ENCODE peak calls at places on chromosomes 1 and 21, in seven cellular contexts. Q is IMR-90, E is neuronal stem cell, C is mesenchymal stem cell, S is H9, H is H1, N is trophoblast cell. R is an unnamed sample.

GRCh38 chr1:3776231-3777030 is 3.9 kb downstream of the SMIM1 start:
- DNase-seq in Q (no peak), E (no peak), C (no peak), S (no peak), H (no peak), N (no peak), R (no peak)

GRCh38 chr1:25201006-25201405 is 31.3 kb downstream of the SYF2 start:
- DNase-seq in Q (no peak), E (no peak), C (no peak), S (no peak), H (no peak), N (no peak), R (no peak)

GRCh38 chr1:89987170-89987819 is 7.6 kb upstream of the ZNF326 start:
- DNase-seq in Q (peak), E (peak), C (peak), S (peak), H (no peak), N (peak), R (peak)

GRCh38 chr1:43008425-43009108 is 49.9 kb upstream of the SLC2A1 start:
- DNase-seq in Q (no peak), E (peak), C (peak), S (peak), H (peak), N (peak), R (peak)

GRCh38 chr1:185670187-185670627 is 64.0 kb upstream of the HMCN1 start:
- DNase-seq in Q (peak), E (no peak), C (peak), S (no peak), H (no peak), N (peak), R (peak)

GRCh38 chr1:67759692-67760029 is 73.6 kb downstream of the GNG12 start:
- DNase-seq in Q (peak), E (no peak), C (no peak), S (no peak), H (no peak), N (peak), R (no peak)

GRCh38 chr1:117541585-117541984 is 64.3 kb upstream of the TENT5C start:
- DNase-seq in Q (no peak), E (no peak), C (no peak), S (no peak), H (no peak), N (no peak), R (no peak)

GRCh38 chr1:107920999-107921398 is 44.0 kb downstream of the VAV3 start:
- DNase-seq in Q (no peak), E (no peak), C (no peak), S (no peak), H (no peak), N (no peak), R (no peak)

GRCh38 chr1:172533511-172534116 is 664 bp downstream of the SUCO start:
- DNase-seq in Q (peak), E (no peak), C (peak), S (peak), H (no peak), N (peak), R (peak)

GRCh38 chr1:55213029-55213884 is 1.9 kb downstream of the USP24 start:
- DNase-seq in Q (no peak), E (no peak), C (no peak), S (no peak), H (no peak), N (no peak), R (no peak)

GRCh38 chr1:60052634-60053033 is 20.9 kb downstream of the C1orf87 start:
- DNase-seq in Q (no peak), E (no peak), C (peak), S (no peak), H (no peak), N (no peak), R (peak)

GRCh38 chr1:20983297-20983889 is 193.3 kb downstream of the EIF4G3 start:
- DNase-seq in Q (no peak), E (no peak), C (no peak), S (no peak), H (no peak), N (no peak), R (no peak)

GRCh38 chr1:173269490-173270230 is 62.5 kb upstream of the TNFSF4 start:
- DNase-seq in Q (peak), E (no peak), C (peak), S (no peak), H (no peak), N (peak), R (peak)

GRCh38 chr1:153466908-153467307 is 6.5 kb upstream of the S100A7 start:
- DNase-seq in Q (peak), E (no peak), C (no peak), S (no peak), H (no peak), N (no peak), R (no peak)

GRCh38 chr21:42570362-42570761 is 56.7 kb downstream of the SLC37A1 start:
- DNase-seq in Q (no peak), E (no peak), C (no peak), S (no peak), H (no peak), N (no peak), R (no peak)

GRCh38 chr1:31627930-31628421 is 10.5 kb downstream of the HCRTR1 start:
- DNase-seq in Q (no peak), E (no peak), C (no peak), S (no peak), H (no peak), N (peak), R (no peak)

GRCh38 chr1:158155673-158156072 is 25.0 kb upstream of the CD1D start:
- DNase-seq in Q (no peak), E (no peak), C (no peak), S (no peak), H (no peak), N (no peak), R (no peak)

GRCh38 chr1:16006552-16007485 is 2.8 kb downstream of the SRARP start:
- DNase-seq in Q (peak), E (no peak), C (no peak), S (peak), H (no peak), N (no peak), R (peak)

GRCh38 chr1:150813028-150813707 is 5.1 kb upstream of the CTSK start:
- DNase-seq in Q (peak), E (no peak), C (peak), S (peak), H (peak), N (peak), R (peak)

GRCh38 chr1:234731371-234732085 is 121.5 kb upstream of the IRF2BP2 start:
- DNase-seq in Q (peak), E (no peak), C (peak), S (no peak), H (no peak), N (peak), R (no peak)

GRCh38 chr21:20570824-20571232 is 427.4 kb upstream of the NCAM2 start:
- DNase-seq in Q (no peak), E (peak), C (peak), S (peak), H (peak), N (no peak), R (peak)

GRCh38 chr1:40849801-40850592 is 12.2 kb downstream of the CITED4 start:
- DNase-seq in Q (peak), E (peak), C (peak), S (peak), H (no peak), N (peak), R (peak)

GRCh38 chr1:43932786-43933385 is 715 bp upstream of the ARTN start:
- DNase-seq in Q (peak), E (no peak), C (peak), S (no peak), H (no peak), N (peak), R (peak)

GRCh38 chr1:222461941-222462340 is 86.0 kb downstream of the HHIPL2 start:
- DNase-seq in Q (no peak), E (no peak), C (peak), S (no peak), H (no peak), N (no peak), R (no peak)

GRCh38 chr1:88935522-88936222 is 44.3 kb upstream of the GTF2B start:
- DNase-seq in Q (peak), E (peak), C (peak), S (no peak), H (no peak), N (peak), R (peak)

GRCh38 chr1:118944133-118944532 is 44.0 kb downstream of the TBX15 start:
- DNase-seq in Q (no peak), E (no peak), C (no peak), S (no peak), H (no peak), N (peak), R (no peak)

GRCh38 chr1:56513095-56513494 is 66.3 kb downstream of the PLPP3 start:
- DNase-seq in Q (no peak), E (no peak), C (no peak), S (no peak), H (no peak), N (no peak), R (peak)

GRCh38 chr1:54528613-54529012 is 19.4 kb upstream of the ACOT11 start:
- DNase-seq in Q (no peak), E (no peak), C (no peak), S (no peak), H (no peak), N (no peak), R (no peak)

GRCh38 chr1:89978763-89979162 is 16.1 kb upstream of the ZNF326 start:
- DNase-seq in Q (peak), E (no peak), C (peak), S (no peak), H (no peak), N (no peak), R (no peak)

GRCh38 chr1:111191496-111191895 is 8.9 kb downstream of the DENND2D start:
- DNase-seq in Q (peak), E (no peak), C (peak), S (no peak), H (no peak), N (peak), R (no peak)

GRCh38 chr1:88910401-88910800 is 19.0 kb upstream of the GTF2B start:
- DNase-seq in Q (no peak), E (no peak), C (no peak), S (no peak), H (no peak), N (no peak), R (no peak)

GRCh38 chr21:27477321-27477720 is 510.4 kb upstream of the ADAMTS5 start:
- DNase-seq in Q (peak), E (no peak), C (no peak), S (no peak), H (no peak), N (no peak), R (no peak)

GRCh38 chr1:69648486-69648885 is 80.8 kb downstream of the LRRC7 start:
- DNase-seq in Q (peak), E (no peak), C (peak), S (no peak), H (no peak), N (no peak), R (peak)

GRCh38 chr1:26289158-26290059 is 9.5 kb downstream of the SH3BGRL3 start:
- DNase-seq in Q (no peak), E (no peak), C (no peak), S (no peak), H (no peak), N (no peak), R (no peak)

GRCh38 chr1:227429447-227430359 is 111.4 kb upstream of the CDC42BPA start:
- DNase-seq in Q (peak), E (no peak), C (peak), S (no peak), H (no peak), N (peak), R (no peak)

GRCh38 chr1:2113620-2114135 is 63.5 kb downstream of the PRKCZ start:
- DNase-seq in Q (no peak), E (no peak), C (no peak), S (no peak), H (no peak), N (no peak), R (no peak)

GRCh38 chr1:218739426-218739825 is 394.3 kb downstream of the TGFB2 start:
- DNase-seq in Q (peak), E (no peak), C (no peak), S (no peak), H (no peak), N (no peak), R (no peak)

GRCh38 chr1:89615676-89616598 is 17.0 kb upstream of the LRRC8C start:
- DNase-seq in Q (no peak), E (no peak), C (no peak), S (peak), H (no peak), N (peak), R (peak)

GRCh38 chr1:160083968-160084770 is 2.8 kb downstream of the KCNJ9 start:
- DNase-seq in Q (no peak), E (no peak), C (peak), S (peak), H (no peak), N (peak), R (peak)

GRCh38 chr21:46194374-46195334 is 10.4 kb upstream of the SPATC1L start:
- DNase-seq in Q (no peak), E (no peak), C (no peak), S (peak), H (no peak), N (no peak), R (no peak)

DNA sequence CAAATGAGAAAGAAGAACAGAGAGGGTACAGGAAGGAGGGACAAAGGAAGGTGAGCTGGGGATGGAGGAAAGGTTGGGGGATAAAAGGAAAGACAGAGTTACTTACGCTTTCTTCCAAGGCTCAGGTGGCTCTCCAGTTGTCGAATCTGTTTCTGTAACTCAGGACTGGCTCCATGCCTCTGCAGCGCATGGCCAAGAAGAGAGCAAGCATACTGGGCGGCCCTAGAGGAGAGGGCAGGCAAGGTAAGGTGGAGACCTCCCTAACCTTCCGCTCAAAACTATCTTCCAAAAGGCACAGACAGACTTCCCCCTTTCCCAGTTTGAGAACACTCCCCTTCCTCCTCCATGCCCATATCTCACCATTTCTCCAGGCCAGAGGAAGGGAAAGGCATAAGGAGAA is 922 bp downstream of the PEX11B start:
- DNase-seq in Q (no peak), E (no peak), C (no peak), S (no peak), H (no peak), N (no peak), R (peak)
- H3K23ac ChIP-seq in Q (peak), E (no peak), C (no peak), S (no peak), H (no peak), N (no peak), R (no peak)

GRCh38 chr1:38547346-38547745 is 312.2 kb downstream of the RRAGC start:
- DNase-seq in Q (peak), E (no peak), C (no peak), S (no peak), H (no peak), N (no peak), R (no peak)
- H3K18ac ChIP-seq in Q (no peak), E (no peak), C (no peak), S (no peak), H (no peak), N (no peak), R (no peak)

GRCh38 chr1:205993068-205993467 is 10.1 kb downstream of the RAB7B start:
- DNase-seq in Q (no peak), E (no peak), C (no peak), S (no peak), H (no peak), N (no peak), R (no peak)
- H3K23ac ChIP-seq in Q (no peak), E (no peak), C (no peak), S (no peak), H (no peak), N (no peak), R (no peak)

DNA sequence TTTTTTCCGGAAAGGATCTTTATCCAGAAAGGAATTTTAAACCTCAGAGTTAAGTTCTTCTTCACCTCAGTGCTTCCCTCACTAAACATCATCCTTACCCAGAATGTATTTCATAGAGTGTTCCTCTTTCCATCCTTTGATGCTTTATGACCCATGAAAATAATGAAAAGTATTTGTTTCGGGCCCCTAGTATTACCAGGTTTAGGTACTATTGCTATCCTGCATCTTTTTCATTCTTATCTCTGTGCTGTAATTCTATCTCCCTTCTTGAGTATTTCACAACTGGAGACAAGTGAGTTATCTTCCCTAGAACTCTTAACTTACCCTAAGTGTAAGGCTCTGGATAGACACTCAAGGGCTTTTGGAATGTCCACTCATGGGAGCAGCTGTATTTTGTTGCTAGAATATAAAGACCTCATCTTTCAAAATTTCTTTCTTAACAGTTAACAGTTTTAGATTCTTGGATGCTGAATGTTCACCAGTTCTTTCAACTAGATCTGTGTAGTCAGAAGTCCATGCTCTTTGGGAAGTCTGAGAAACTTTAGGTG is 26.2 kb downstream of the UCK2 start:
- DNase-seq in Q (peak), E (no peak), C (no peak), S (no peak), H (no peak), N (peak), R (peak)
- H3K18ac ChIP-seq in Q (peak), E (no peak), C (peak), S (no peak), H (no peak), N (no peak), R (no peak)

GRCh38 chr1:14377386-14377785 is 221.1 kb upstream of the KAZN start:
- DNase-seq in Q (no peak), E (no peak), C (no peak), S (no peak), H (no peak), N (no peak), R (no peak)
- H3K23ac ChIP-seq in Q (no peak), E (no peak), C (no peak), S (no peak), H (no peak), N (no peak), R (no peak)

DNA sequence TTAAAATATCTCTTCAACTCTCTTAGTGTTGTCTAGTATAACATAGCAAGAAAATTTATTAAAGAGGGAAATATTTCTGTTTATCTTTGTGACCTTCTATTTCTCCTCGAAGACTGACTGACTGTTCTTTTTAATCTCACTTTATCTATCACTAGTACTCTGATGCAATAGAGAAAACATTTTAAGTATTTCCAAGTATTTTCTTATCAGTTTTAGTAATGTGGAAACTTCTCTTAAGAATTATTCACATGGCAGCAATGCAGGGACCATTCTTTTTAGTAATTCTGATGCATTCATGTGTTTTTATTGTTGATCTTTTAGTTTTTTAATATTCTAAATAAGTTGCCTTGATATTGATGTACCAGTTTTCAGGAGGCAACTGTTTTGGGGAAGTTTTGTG is 115.7 kb downstream of the NEK7 start:
- DNase-seq in Q (peak), E (no peak), C (peak), S (no peak), H (no peak), N (peak), R (peak)
- H3K18ac ChIP-seq in Q (no peak), E (no peak), C (no peak), S (no peak), H (no peak), N (no peak), R (no peak)

DNA sequence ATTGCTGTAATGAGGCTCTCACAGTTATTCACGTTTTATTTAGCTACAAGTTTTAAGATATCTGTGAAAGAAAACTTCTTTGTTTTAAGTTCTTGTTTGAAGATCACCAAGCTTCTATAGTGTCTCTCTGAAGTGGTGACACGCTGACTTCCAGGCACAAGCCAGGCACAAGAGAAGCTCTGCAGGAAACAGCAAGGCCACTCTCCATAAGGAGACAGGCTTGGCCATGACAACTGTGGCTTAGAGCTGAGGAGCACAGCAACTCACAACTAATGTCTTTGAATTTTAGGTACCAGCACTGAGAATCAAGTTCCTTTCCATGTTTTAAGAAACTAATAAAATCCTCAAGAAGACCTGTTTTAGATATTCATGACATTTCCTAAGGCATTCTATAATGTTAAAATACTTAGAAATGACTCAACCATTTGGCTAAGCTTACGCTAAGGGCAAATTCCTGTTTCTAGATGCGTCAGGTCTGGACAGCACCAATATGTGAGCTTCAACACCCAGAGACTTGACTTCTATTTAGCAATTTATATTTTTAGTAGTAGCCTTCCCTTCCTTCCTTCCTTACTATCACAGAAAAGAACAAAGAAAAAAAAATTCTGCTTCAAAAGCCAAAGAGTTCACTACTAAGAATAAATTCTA is 40.2 kb downstream of the APP start:
- DNase-seq in Q (peak), E (no peak), C (peak), S (no peak), H (no peak), N (peak), R (peak)
- H3K23ac ChIP-seq in Q (no peak), E (no peak), C (peak), S (no peak), H (no peak), N (no peak), R (no peak)

GRCh38 chr1:13863701-13864100 is 163.7 kb downstream of the PRDM2 start:
- DNase-seq in Q (no peak), E (no peak), C (no peak), S (no peak), H (no peak), N (no peak), R (no peak)
- H3K18ac ChIP-seq in Q (no peak), E (no peak), C (no peak), S (no peak), H (no peak), N (no peak), R (no peak)

DNA sequence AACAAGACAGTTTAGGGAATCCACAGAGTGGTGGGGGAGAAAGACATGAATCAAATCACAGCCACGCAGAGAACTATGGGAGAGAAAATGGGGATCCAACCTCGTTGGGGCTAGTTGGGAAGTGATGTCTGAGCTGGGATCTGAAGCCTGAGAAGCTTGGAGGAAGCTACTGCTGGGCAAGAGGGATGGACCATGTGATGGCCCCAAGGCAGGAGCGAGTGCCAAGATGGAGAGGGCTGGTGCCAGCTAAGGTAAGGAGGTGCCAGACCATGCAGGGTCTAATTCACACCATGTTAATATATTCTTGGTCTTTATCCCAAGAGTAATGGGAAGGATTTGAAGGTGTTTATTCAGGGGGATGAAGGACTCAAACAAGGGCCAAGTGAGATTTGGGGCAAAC is 18.2 kb upstream of the TCEA3 start:
- DNase-seq in Q (no peak), E (no peak), C (no peak), S (no peak), H (no peak), N (no peak), R (no peak)
- H3K23ac ChIP-seq in Q (no peak), E (no peak), C (no peak), S (no peak), H (no peak), N (no peak), R (no peak)

R was measured in mesendoderm.